ENCODE peak calls at places on chromosomes 5 and 9, in ten cellular contexts. One of them, this sample, is unnamed.

GRCh38 chr5:180135128-180135955 is 63.8 kb upstream of the RNF130 start:
- DNase-seq in activated CD4-positive, alpha-beta T cell treated with anti-CD3 and anti-CD28 coated beads, Interleukin-2, amount 10 ng/mL, durations not matched to agents 7 days and 5 days: no peak
- DNase-seq in memory B cell: no peak
- DNase-seq in dorsolateral prefrontal cortex: peak
- DNase-seq in stimulated activated CD4-positive, alpha-beta T cell treated with anti-CD3 and anti-CD28 coated beads, Interleukin-15, amount 100 ng/mL, for 1 hour: no peak
- DNase-seq in cardiac fibroblast: peak
- DNase-seq in NCI-H2171 treated with DMSO at 0.1 percent for 48 hours: no peak
- DNase-seq in AG04450: peak
- DNase-seq in hippocampal formation: no peak
- DNase-seq in hypothalamus: no peak
- DNase-seq in this sample: peak

GRCh38 chr9:122346478-122347347 is 24.1 kb upstream of the PTGS1 start:
- DNase-seq in activated CD4-positive, alpha-beta T cell treated with anti-CD3 and anti-CD28 coated beads, Interleukin-2, amount 10 ng/mL, durations not matched to agents 7 days and 5 days: no peak
- DNase-seq in memory B cell: no peak
- DNase-seq in dorsolateral prefrontal cortex: peak
- DNase-seq in stimulated activated CD4-positive, alpha-beta T cell treated with anti-CD3 and anti-CD28 coated beads, Interleukin-15, amount 100 ng/mL, for 1 hour: no peak
- DNase-seq in cardiac fibroblast: peak
- DNase-seq in NCI-H2171 treated with DMSO at 0.1 percent for 48 hours: no peak
- DNase-seq in AG04450: no peak
- DNase-seq in hippocampal formation: no peak
- DNase-seq in hypothalamus: no peak
- DNase-seq in this sample: peak

GRCh38 chr9:83384214-83384613 is 154.0 kb downstream of the FRMD3 start:
- DNase-seq in activated CD4-positive, alpha-beta T cell treated with anti-CD3 and anti-CD28 coated beads, Interleukin-2, amount 10 ng/mL, durations not matched to agents 7 days and 5 days: no peak
- DNase-seq in memory B cell: no peak
- DNase-seq in dorsolateral prefrontal cortex: no peak
- DNase-seq in stimulated activated CD4-positive, alpha-beta T cell treated with anti-CD3 and anti-CD28 coated beads, Interleukin-15, amount 100 ng/mL, for 1 hour: no peak
- DNase-seq in cardiac fibroblast: no peak
- DNase-seq in NCI-H2171 treated with DMSO at 0.1 percent for 48 hours: peak
- DNase-seq in AG04450: no peak
- DNase-seq in hippocampal formation: no peak
- DNase-seq in hypothalamus: no peak
- DNase-seq in this sample: no peak

GRCh38 chr9:124356745-124357390 is 58.4 kb downstream of the PSMB7 start:
- DNase-seq in activated CD4-positive, alpha-beta T cell treated with anti-CD3 and anti-CD28 coated beads, Interleukin-2, amount 10 ng/mL, durations not matched to agents 7 days and 5 days: no peak
- DNase-seq in memory B cell: no peak
- DNase-seq in dorsolateral prefrontal cortex: no peak
- DNase-seq in stimulated activated CD4-positive, alpha-beta T cell treated with anti-CD3 and anti-CD28 coated beads, Interleukin-15, amount 100 ng/mL, for 1 hour: no peak
- DNase-seq in cardiac fibroblast: no peak
- DNase-seq in NCI-H2171 treated with DMSO at 0.1 percent for 48 hours: no peak
- DNase-seq in AG04450: no peak
- DNase-seq in hippocampal formation: no peak
- DNase-seq in hypothalamus: no peak
- DNase-seq in this sample: no peak

GRCh38 chr9:36894695-36895310 is 139.3 kb downstream of the PAX5 start:
- DNase-seq in activated CD4-positive, alpha-beta T cell treated with anti-CD3 and anti-CD28 coated beads, Interleukin-2, amount 10 ng/mL, durations not matched to agents 7 days and 5 days: no peak
- DNase-seq in memory B cell: no peak
- DNase-seq in dorsolateral prefrontal cortex: no peak
- DNase-seq in stimulated activated CD4-positive, alpha-beta T cell treated with anti-CD3 and anti-CD28 coated beads, Interleukin-15, amount 100 ng/mL, for 1 hour: no peak
- DNase-seq in cardiac fibroblast: no peak
- DNase-seq in NCI-H2171 treated with DMSO at 0.1 percent for 48 hours: no peak
- DNase-seq in AG04450: no peak
- DNase-seq in hippocampal formation: no peak
- DNase-seq in hypothalamus: no peak
- DNase-seq in this sample: no peak

GRCh38 chr9:121816845-121817450 is 165.5 kb downstream of the DAB2IP start:
- DNase-seq in activated CD4-positive, alpha-beta T cell treated with anti-CD3 and anti-CD28 coated beads, Interleukin-2, amount 10 ng/mL, durations not matched to agents 7 days and 5 days: no peak
- DNase-seq in memory B cell: no peak
- DNase-seq in dorsolateral prefrontal cortex: no peak
- DNase-seq in stimulated activated CD4-positive, alpha-beta T cell treated with anti-CD3 and anti-CD28 coated beads, Interleukin-15, amount 100 ng/mL, for 1 hour: no peak
- DNase-seq in cardiac fibroblast: no peak
- DNase-seq in NCI-H2171 treated with DMSO at 0.1 percent for 48 hours: no peak
- DNase-seq in AG04450: no peak
- DNase-seq in hippocampal formation: no peak
- DNase-seq in hypothalamus: no peak
- DNase-seq in this sample: no peak

GRCh38 chr9:131274674-131275331 is 1.5 kb downstream of the FAM78A start:
- DNase-seq in activated CD4-positive, alpha-beta T cell treated with anti-CD3 and anti-CD28 coated beads, Interleukin-2, amount 10 ng/mL, durations not matched to agents 7 days and 5 days: no peak
- DNase-seq in memory B cell: no peak
- DNase-seq in dorsolateral prefrontal cortex: no peak
- DNase-seq in stimulated activated CD4-positive, alpha-beta T cell treated with anti-CD3 and anti-CD28 coated beads, Interleukin-15, amount 100 ng/mL, for 1 hour: no peak
- DNase-seq in cardiac fibroblast: no peak
- DNase-seq in NCI-H2171 treated with DMSO at 0.1 percent for 48 hours: no peak
- DNase-seq in AG04450: no peak
- DNase-seq in hippocampal formation: no peak
- DNase-seq in hypothalamus: no peak
- DNase-seq in this sample: no peak

GRCh38 chr9:132769895-132770774 is 99.9 kb downstream of the GTF3C4 start:
- DNase-seq in activated CD4-positive, alpha-beta T cell treated with anti-CD3 and anti-CD28 coated beads, Interleukin-2, amount 10 ng/mL, durations not matched to agents 7 days and 5 days: peak
- DNase-seq in memory B cell: peak
- DNase-seq in dorsolateral prefrontal cortex: no peak
- DNase-seq in stimulated activated CD4-positive, alpha-beta T cell treated with anti-CD3 and anti-CD28 coated beads, Interleukin-15, amount 100 ng/mL, for 1 hour: peak
- DNase-seq in cardiac fibroblast: peak
- DNase-seq in NCI-H2171 treated with DMSO at 0.1 percent for 48 hours: no peak
- DNase-seq in AG04450: no peak
- DNase-seq in hippocampal formation: no peak
- DNase-seq in hypothalamus: peak
- DNase-seq in this sample: peak

GRCh38 chr5:566636-567309 is 42.5 kb upstream of the SLC9A3 start:
- DNase-seq in activated CD4-positive, alpha-beta T cell treated with anti-CD3 and anti-CD28 coated beads, Interleukin-2, amount 10 ng/mL, durations not matched to agents 7 days and 5 days: no peak
- DNase-seq in memory B cell: no peak
- DNase-seq in dorsolateral prefrontal cortex: no peak
- DNase-seq in stimulated activated CD4-positive, alpha-beta T cell treated with anti-CD3 and anti-CD28 coated beads, Interleukin-15, amount 100 ng/mL, for 1 hour: no peak
- DNase-seq in cardiac fibroblast: no peak
- DNase-seq in NCI-H2171 treated with DMSO at 0.1 percent for 48 hours: no peak
- DNase-seq in AG04450: no peak
- DNase-seq in hippocampal formation: no peak
- DNase-seq in hypothalamus: no peak
- DNase-seq in this sample: no peak

GRCh38 chr5:96048763-96049162 is 87.1 kb upstream of the ELL2 start:
- DNase-seq in activated CD4-positive, alpha-beta T cell treated with anti-CD3 and anti-CD28 coated beads, Interleukin-2, amount 10 ng/mL, durations not matched to agents 7 days and 5 days: no peak
- DNase-seq in memory B cell: no peak
- DNase-seq in dorsolateral prefrontal cortex: no peak
- DNase-seq in stimulated activated CD4-positive, alpha-beta T cell treated with anti-CD3 and anti-CD28 coated beads, Interleukin-15, amount 100 ng/mL, for 1 hour: no peak
- DNase-seq in cardiac fibroblast: peak
- DNase-seq in NCI-H2171 treated with DMSO at 0.1 percent for 48 hours: no peak
- DNase-seq in AG04450: no peak
- DNase-seq in hippocampal formation: no peak
- DNase-seq in hypothalamus: no peak
- DNase-seq in this sample: no peak

GRCh38 chr9:124399323-124399962 is 15.8 kb downstream of the PSMB7 start:
- DNase-seq in activated CD4-positive, alpha-beta T cell treated with anti-CD3 and anti-CD28 coated beads, Interleukin-2, amount 10 ng/mL, durations not matched to agents 7 days and 5 days: no peak
- DNase-seq in memory B cell: no peak
- DNase-seq in dorsolateral prefrontal cortex: no peak
- DNase-seq in stimulated activated CD4-positive, alpha-beta T cell treated with anti-CD3 and anti-CD28 coated beads, Interleukin-15, amount 100 ng/mL, for 1 hour: no peak
- DNase-seq in cardiac fibroblast: peak
- DNase-seq in NCI-H2171 treated with DMSO at 0.1 percent for 48 hours: no peak
- DNase-seq in AG04450: no peak
- DNase-seq in hippocampal formation: no peak
- DNase-seq in hypothalamus: no peak
- DNase-seq in this sample: peak

GRCh38 chr9:38035873-38036272 is 33.2 kb downstream of the SHB start:
- DNase-seq in activated CD4-positive, alpha-beta T cell treated with anti-CD3 and anti-CD28 coated beads, Interleukin-2, amount 10 ng/mL, durations not matched to agents 7 days and 5 days: no peak
- DNase-seq in memory B cell: no peak
- DNase-seq in dorsolateral prefrontal cortex: no peak
- DNase-seq in stimulated activated CD4-positive, alpha-beta T cell treated with anti-CD3 and anti-CD28 coated beads, Interleukin-15, amount 100 ng/mL, for 1 hour: no peak
- DNase-seq in cardiac fibroblast: peak
- DNase-seq in NCI-H2171 treated with DMSO at 0.1 percent for 48 hours: no peak
- DNase-seq in AG04450: peak
- DNase-seq in hippocampal formation: no peak
- DNase-seq in hypothalamus: no peak
- DNase-seq in this sample: peak

GRCh38 chr5:96194597-96194996 is 232.9 kb upstream of the ELL2 start:
- DNase-seq in activated CD4-positive, alpha-beta T cell treated with anti-CD3 and anti-CD28 coated beads, Interleukin-2, amount 10 ng/mL, durations not matched to agents 7 days and 5 days: no peak
- DNase-seq in memory B cell: no peak
- DNase-seq in dorsolateral prefrontal cortex: no peak
- DNase-seq in stimulated activated CD4-positive, alpha-beta T cell treated with anti-CD3 and anti-CD28 coated beads, Interleukin-15, amount 100 ng/mL, for 1 hour: no peak
- DNase-seq in cardiac fibroblast: no peak
- DNase-seq in NCI-H2171 treated with DMSO at 0.1 percent for 48 hours: no peak
- DNase-seq in AG04450: no peak
- DNase-seq in hippocampal formation: no peak
- DNase-seq in hypothalamus: no peak
- DNase-seq in this sample: no peak

GRCh38 chr9:134662143-134662876 is 20.7 kb downstream of the COL5A1 start:
- DNase-seq in activated CD4-positive, alpha-beta T cell treated with anti-CD3 and anti-CD28 coated beads, Interleukin-2, amount 10 ng/mL, durations not matched to agents 7 days and 5 days: no peak
- DNase-seq in memory B cell: no peak
- DNase-seq in dorsolateral prefrontal cortex: peak
- DNase-seq in stimulated activated CD4-positive, alpha-beta T cell treated with anti-CD3 and anti-CD28 coated beads, Interleukin-15, amount 100 ng/mL, for 1 hour: no peak
- DNase-seq in cardiac fibroblast: peak
- DNase-seq in NCI-H2171 treated with DMSO at 0.1 percent for 48 hours: peak
- DNase-seq in AG04450: peak
- DNase-seq in hippocampal formation: no peak
- DNase-seq in hypothalamus: no peak
- DNase-seq in this sample: peak

GRCh38 chr5:127008300-127008975 is 21.9 kb downstream of the MARCHF3 start:
- DNase-seq in activated CD4-positive, alpha-beta T cell treated with anti-CD3 and anti-CD28 coated beads, Interleukin-2, amount 10 ng/mL, durations not matched to agents 7 days and 5 days: no peak
- DNase-seq in memory B cell: no peak
- DNase-seq in dorsolateral prefrontal cortex: no peak
- DNase-seq in stimulated activated CD4-positive, alpha-beta T cell treated with anti-CD3 and anti-CD28 coated beads, Interleukin-15, amount 100 ng/mL, for 1 hour: no peak
- DNase-seq in cardiac fibroblast: no peak
- DNase-seq in NCI-H2171 treated with DMSO at 0.1 percent for 48 hours: no peak
- DNase-seq in AG04450: no peak
- DNase-seq in hippocampal formation: no peak
- DNase-seq in hypothalamus: no peak
- DNase-seq in this sample: no peak

GRCh38 chr5:150153957-150154617 is 1.6 kb downstream of the PDGFRB start:
- DNase-seq in activated CD4-positive, alpha-beta T cell treated with anti-CD3 and anti-CD28 coated beads, Interleukin-2, amount 10 ng/mL, durations not matched to agents 7 days and 5 days: peak
- DNase-seq in memory B cell: no peak
- DNase-seq in dorsolateral prefrontal cortex: peak
- DNase-seq in stimulated activated CD4-positive, alpha-beta T cell treated with anti-CD3 and anti-CD28 coated beads, Interleukin-15, amount 100 ng/mL, for 1 hour: no peak
- DNase-seq in cardiac fibroblast: peak
- DNase-seq in NCI-H2171 treated with DMSO at 0.1 percent for 48 hours: no peak
- DNase-seq in AG04450: no peak
- DNase-seq in hippocampal formation: no peak
- DNase-seq in hypothalamus: no peak
- DNase-seq in this sample: peak

GRCh38 chr5:142845402-142845901 is 75.3 kb downstream of the ARHGAP26 start:
- DNase-seq in activated CD4-positive, alpha-beta T cell treated with anti-CD3 and anti-CD28 coated beads, Interleukin-2, amount 10 ng/mL, durations not matched to agents 7 days and 5 days: no peak
- DNase-seq in memory B cell: no peak
- DNase-seq in dorsolateral prefrontal cortex: no peak
- DNase-seq in stimulated activated CD4-positive, alpha-beta T cell treated with anti-CD3 and anti-CD28 coated beads, Interleukin-15, amount 100 ng/mL, for 1 hour: no peak
- DNase-seq in cardiac fibroblast: no peak
- DNase-seq in NCI-H2171 treated with DMSO at 0.1 percent for 48 hours: no peak
- DNase-seq in AG04450: no peak
- DNase-seq in hippocampal formation: no peak
- DNase-seq in hypothalamus: no peak
- DNase-seq in this sample: no peak

GRCh38 chr5:101785090-101785489 is 511.0 kb downstream of the SLCO4C1 start:
- DNase-seq in activated CD4-positive, alpha-beta T cell treated with anti-CD3 and anti-CD28 coated beads, Interleukin-2, amount 10 ng/mL, durations not matched to agents 7 days and 5 days: no peak
- DNase-seq in memory B cell: no peak
- DNase-seq in dorsolateral prefrontal cortex: no peak
- DNase-seq in stimulated activated CD4-positive, alpha-beta T cell treated with anti-CD3 and anti-CD28 coated beads, Interleukin-15, amount 100 ng/mL, for 1 hour: no peak
- DNase-seq in cardiac fibroblast: no peak
- DNase-seq in NCI-H2171 treated with DMSO at 0.1 percent for 48 hours: no peak
- DNase-seq in AG04450: no peak
- DNase-seq in hippocampal formation: no peak
- DNase-seq in hypothalamus: no peak
- DNase-seq in this sample: no peak

GRCh38 chr5:2877520-2877919 is 126.0 kb upstream of the IRX2 start:
- DNase-seq in activated CD4-positive, alpha-beta T cell treated with anti-CD3 and anti-CD28 coated beads, Interleukin-2, amount 10 ng/mL, durations not matched to agents 7 days and 5 days: no peak
- DNase-seq in memory B cell: no peak
- DNase-seq in dorsolateral prefrontal cortex: no peak
- DNase-seq in stimulated activated CD4-positive, alpha-beta T cell treated with anti-CD3 and anti-CD28 coated beads, Interleukin-15, amount 100 ng/mL, for 1 hour: no peak
- DNase-seq in cardiac fibroblast: no peak
- DNase-seq in NCI-H2171 treated with DMSO at 0.1 percent for 48 hours: no peak
- DNase-seq in AG04450: no peak
- DNase-seq in hippocampal formation: peak
- DNase-seq in hypothalamus: no peak
- DNase-seq in this sample: no peak

GRCh38 chr5:61408476-61409168 is 76.6 kb downstream of the ZSWIM6 start:
- DNase-seq in activated CD4-positive, alpha-beta T cell treated with anti-CD3 and anti-CD28 coated beads, Interleukin-2, amount 10 ng/mL, durations not matched to agents 7 days and 5 days: peak
- DNase-seq in memory B cell: peak
- DNase-seq in dorsolateral prefrontal cortex: peak
- DNase-seq in stimulated activated CD4-positive, alpha-beta T cell treated with anti-CD3 and anti-CD28 coated beads, Interleukin-15, amount 100 ng/mL, for 1 hour: peak
- DNase-seq in cardiac fibroblast: peak
- DNase-seq in NCI-H2171 treated with DMSO at 0.1 percent for 48 hours: peak
- DNase-seq in AG04450: peak
- DNase-seq in hippocampal formation: peak
- DNase-seq in hypothalamus: peak
- DNase-seq in this sample: peak

GRCh38 chr9:111805841-111806241 is 11.1 kb upstream of the SHOC1 start:
- DNase-seq in activated CD4-positive, alpha-beta T cell treated with anti-CD3 and anti-CD28 coated beads, Interleukin-2, amount 10 ng/mL, durations not matched to agents 7 days and 5 days: no peak
- DNase-seq in memory B cell: no peak
- DNase-seq in dorsolateral prefrontal cortex: no peak
- DNase-seq in stimulated activated CD4-positive, alpha-beta T cell treated with anti-CD3 and anti-CD28 coated beads, Interleukin-15, amount 100 ng/mL, for 1 hour: no peak
- DNase-seq in cardiac fibroblast: peak
- DNase-seq in NCI-H2171 treated with DMSO at 0.1 percent for 48 hours: no peak
- DNase-seq in AG04450: no peak
- DNase-seq in hippocampal formation: no peak
- DNase-seq in hypothalamus: no peak
- DNase-seq in this sample: peak

GRCh38 chr9:109806506-109807115 is 26.6 kb downstream of the PALM2AKAP2 start:
- DNase-seq in activated CD4-positive, alpha-beta T cell treated with anti-CD3 and anti-CD28 coated beads, Interleukin-2, amount 10 ng/mL, durations not matched to agents 7 days and 5 days: no peak
- DNase-seq in memory B cell: no peak
- DNase-seq in dorsolateral prefrontal cortex: no peak
- DNase-seq in stimulated activated CD4-positive, alpha-beta T cell treated with anti-CD3 and anti-CD28 coated beads, Interleukin-15, amount 100 ng/mL, for 1 hour: no peak
- DNase-seq in cardiac fibroblast: peak
- DNase-seq in NCI-H2171 treated with DMSO at 0.1 percent for 48 hours: no peak
- DNase-seq in AG04450: no peak
- DNase-seq in hippocampal formation: no peak
- DNase-seq in hypothalamus: no peak
- DNase-seq in this sample: peak

GRCh38 chr9:104808030-104808614 is 44.2 kb downstream of the NIPSNAP3B start:
- DNase-seq in activated CD4-positive, alpha-beta T cell treated with anti-CD3 and anti-CD28 coated beads, Interleukin-2, amount 10 ng/mL, durations not matched to agents 7 days and 5 days: no peak
- DNase-seq in memory B cell: no peak
- DNase-seq in dorsolateral prefrontal cortex: peak
- DNase-seq in stimulated activated CD4-positive, alpha-beta T cell treated with anti-CD3 and anti-CD28 coated beads, Interleukin-15, amount 100 ng/mL, for 1 hour: no peak
- DNase-seq in cardiac fibroblast: peak
- DNase-seq in NCI-H2171 treated with DMSO at 0.1 percent for 48 hours: peak
- DNase-seq in AG04450: no peak
- DNase-seq in hippocampal formation: peak
- DNase-seq in hypothalamus: no peak
- DNase-seq in this sample: peak

GRCh38 chr5:73950441-73950873 is 324.5 kb downstream of the ARHGEF28 start:
- DNase-seq in activated CD4-positive, alpha-beta T cell treated with anti-CD3 and anti-CD28 coated beads, Interleukin-2, amount 10 ng/mL, durations not matched to agents 7 days and 5 days: no peak
- DNase-seq in memory B cell: no peak
- DNase-seq in dorsolateral prefrontal cortex: no peak
- DNase-seq in stimulated activated CD4-positive, alpha-beta T cell treated with anti-CD3 and anti-CD28 coated beads, Interleukin-15, amount 100 ng/mL, for 1 hour: no peak
- DNase-seq in cardiac fibroblast: no peak
- DNase-seq in NCI-H2171 treated with DMSO at 0.1 percent for 48 hours: no peak
- DNase-seq in AG04450: no peak
- DNase-seq in hippocampal formation: no peak
- DNase-seq in hypothalamus: no peak
- DNase-seq in this sample: peak

GRCh38 chr9:132978451-132979087 is at the start of gene GFI1B:
- DNase-seq in activated CD4-positive, alpha-beta T cell treated with anti-CD3 and anti-CD28 coated beads, Interleukin-2, amount 10 ng/mL, durations not matched to agents 7 days and 5 days: no peak
- DNase-seq in memory B cell: no peak
- DNase-seq in dorsolateral prefrontal cortex: no peak
- DNase-seq in stimulated activated CD4-positive, alpha-beta T cell treated with anti-CD3 and anti-CD28 coated beads, Interleukin-15, amount 100 ng/mL, for 1 hour: no peak
- DNase-seq in cardiac fibroblast: no peak
- DNase-seq in NCI-H2171 treated with DMSO at 0.1 percent for 48 hours: peak
- DNase-seq in AG04450: no peak
- DNase-seq in hippocampal formation: no peak
- DNase-seq in hypothalamus: no peak
- DNase-seq in this sample: no peak

This sample was measured in EL.